ENCODE peak calls at places on chromosomes 3 and 15, in seven cellular contexts. Z, T, D, L, H, Q and F are unnamed samples.

GRCh38 chr3:89606151-89606550 is 498.7 kb downstream of the EPHA3 start:
- DNase-seq in Z (no peak), T (no peak), D (peak), L (no peak), H (no peak), Q (no peak), F (no peak)

GRCh38 chr15:101133751-101134261 is 118.0 kb downstream of the CHSY1 start:
- DNase-seq in Z (no peak), T (no peak), D (no peak), L (peak), H (peak), Q (no peak), F (no peak)

GRCh38 chr3:157533298-157533870 is 30.2 kb upstream of the VEPH1 start:
- DNase-seq in Z (no peak), T (peak), D (peak), L (no peak), H (no peak), Q (peak), F (no peak)

GRCh38 chr3:160704006-160704405 is 27.0 kb downstream of the ARL14 start:
- DNase-seq in Z (no peak), T (no peak), D (peak), L (no peak), H (no peak), Q (no peak), F (no peak)

GRCh38 chr15:79804833-79805232 is 92.0 kb downstream of the MTHFS start:
- DNase-seq in Z (no peak), T (no peak), D (no peak), L (no peak), H (no peak), Q (no peak), F (no peak)

GRCh38 chr15:61827131-61827530 is 233.1 kb downstream of the VPS13C start:
- DNase-seq in Z (no peak), T (no peak), D (no peak), L (no peak), H (no peak), Q (no peak), F (no peak)

GRCh38 chr15:64092864-64093626 is 593 bp downstream of the CIAO2A start:
- DNase-seq in Z (peak), T (no peak), D (peak), L (peak), H (peak), Q (peak), F (no peak)

GRCh38 chr3:105368575-105369500 is 2.1 kb downstream of the ALCAM start:
- DNase-seq in Z (peak), T (no peak), D (peak), L (peak), H (peak), Q (peak), F (peak)

GRCh38 chr3:126621171-126621570 is 33.8 kb downstream of the TXNRD3 start:
- DNase-seq in Z (no peak), T (no peak), D (peak), L (no peak), H (no peak), Q (peak), F (no peak)

GRCh38 chr3:133915685-133916639 is 20.3 kb upstream of the RAB6B start:
- DNase-seq in Z (no peak), T (no peak), D (no peak), L (no peak), H (no peak), Q (no peak), F (no peak)

GRCh38 chr3:172142074-172143059 is 103.0 kb downstream of the FNDC3B start:
- DNase-seq in Z (no peak), T (peak), D (peak), L (no peak), H (peak), Q (peak), F (no peak)

GRCh38 chr3:46542801-46543201 is 23.3 kb downstream of the LRRC2 start:
- DNase-seq in Z (no peak), T (no peak), D (no peak), L (no peak), H (no peak), Q (no peak), F (no peak)

GRCh38 chr3:46544771-46545503 is 21.2 kb downstream of the LRRC2 start:
- DNase-seq in Z (no peak), T (no peak), D (no peak), L (peak), H (no peak), Q (no peak), F (no peak)

GRCh38 chr3:46549408-46549904 is 16.6 kb downstream of the LRRC2 start:
- DNase-seq in Z (no peak), T (no peak), D (no peak), L (no peak), H (peak), Q (no peak), F (no peak)

GRCh38 chr3:46546896-46547440 is 19.1 kb downstream of the LRRC2 start:
- DNase-seq in Z (no peak), T (no peak), D (peak), L (no peak), H (no peak), Q (no peak), F (no peak)

DNA sequence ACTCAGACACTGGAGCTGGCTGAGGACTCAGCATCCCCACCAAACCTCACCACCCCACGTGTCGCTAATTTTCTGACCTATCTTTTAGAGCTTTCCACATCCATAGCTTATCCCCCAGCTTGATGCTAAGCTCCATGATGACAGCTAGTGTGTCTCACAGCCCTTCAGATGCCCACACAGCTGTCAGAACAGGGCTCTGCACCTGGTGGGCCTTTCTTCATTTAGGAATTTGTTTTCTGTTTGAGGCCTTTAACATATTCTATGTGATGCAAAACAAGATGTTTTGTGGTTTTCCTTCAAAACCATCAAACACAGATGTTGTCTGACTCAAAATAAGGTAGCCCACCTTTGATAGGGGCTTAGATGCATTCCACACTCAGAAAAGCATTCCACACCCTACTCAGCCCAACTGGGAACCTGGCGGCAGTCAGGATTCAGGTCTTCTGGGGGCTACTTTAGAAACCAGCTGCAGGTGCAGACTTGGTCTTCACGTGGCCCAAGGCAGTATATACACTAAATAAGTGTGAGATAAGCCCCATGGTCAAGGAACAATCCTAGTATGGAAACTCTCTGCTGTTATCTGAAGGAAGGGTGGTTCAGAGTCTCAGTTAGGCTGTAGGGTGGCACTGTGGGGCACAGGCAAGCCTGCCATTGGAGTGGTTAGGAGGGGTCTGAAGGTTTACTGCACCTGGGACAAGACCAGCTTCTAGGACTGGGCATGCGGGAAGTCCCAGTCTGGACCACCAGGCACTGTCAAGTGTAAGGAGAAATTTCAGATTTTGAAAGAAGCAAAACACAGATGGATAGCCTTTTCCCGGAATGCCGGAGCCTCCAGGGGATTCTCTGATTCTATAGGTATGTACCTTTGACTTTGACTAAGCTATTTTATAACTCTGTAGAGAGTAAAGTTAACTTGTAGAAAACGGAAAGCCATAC is 20.1 kb downstream of the LRRC2 start:
- DNase-seq in Z (no peak), T (no peak), D (no peak), L (no peak), H (no peak), Q (no peak), F (no peak)
- H3K23ac ChIP-seq in Z (no peak), T (no peak), D (no peak), L (no peak), H (no peak), Q (no peak), F (no peak)

DNA sequence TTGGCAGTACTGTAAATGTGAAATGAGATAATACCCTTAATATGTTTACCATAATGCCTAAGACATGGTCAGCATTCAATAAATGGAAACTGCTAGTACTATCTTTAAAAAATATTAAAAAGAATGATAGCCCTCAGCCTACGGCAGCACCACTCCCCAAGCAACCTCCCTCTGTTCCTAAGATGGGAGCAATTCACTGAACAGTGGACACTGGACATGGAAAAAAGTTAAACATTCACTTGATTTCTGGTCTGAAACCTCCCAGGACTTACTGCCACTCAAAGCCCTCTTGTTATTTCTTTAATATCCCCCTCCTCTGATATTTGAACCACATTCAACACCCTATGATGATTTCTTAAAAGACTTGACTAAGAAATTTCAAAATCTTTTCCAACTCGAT is 27.0 kb downstream of the NEK4 start:
- DNase-seq in Z (no peak), T (no peak), D (no peak), L (no peak), H (no peak), Q (no peak), F (no peak)
- H3K23ac ChIP-seq in Z (no peak), T (no peak), D (no peak), L (no peak), H (no peak), Q (no peak), F (no peak)

GRCh38 chr3:119781330-119782198 is at the start of gene NR1I2:
- DNase-seq in Z (no peak), T (no peak), D (no peak), L (no peak), H (no peak), Q (no peak), F (no peak)
- H3K23ac ChIP-seq in Z (no peak), T (no peak), D (no peak), L (no peak), H (no peak), Q (no peak), F (no peak)

GRCh38 chr15:81111018-81111417 is 23.1 kb upstream of the CFAP161 start:
- DNase-seq in Z (no peak), T (no peak), D (no peak), L (no peak), H (no peak), Q (no peak), F (no peak)
- H3K23ac ChIP-seq in Z (no peak), T (no peak), D (no peak), L (no peak), H (no peak), Q (no peak), F (no peak)

GRCh38 chr15:75542386-75542797 is 36.7 kb downstream of the PTPN9 start:
- DNase-seq in Z (no peak), T (no peak), D (no peak), L (no peak), H (peak), Q (peak), F (no peak)
- H3K23ac ChIP-seq in Z (no peak), T (no peak), D (no peak), L (no peak), H (no peak), Q (no peak), F (no peak)